ENCODE peak calls at places on chromosomes 4 and X, in five cellular contexts. T is SJSA1, Y is Peyer's patch, B is neuronal stem cell, L is cardiac muscle cell. O is an unnamed sample.

GRCh38 chrX:80808854-80809493 is 703 bp downstream of the BRWD3 start:
- DNase-seq in T (peak), Y (peak), B (peak), L (peak), O (peak)

GRCh38 chrX:45850775-45851433 is 650.2 kb upstream of the DIPK2B start:
- DNase-seq in T (peak), Y (peak), B (no peak), L (peak), O (no peak)

GRCh38 chrX:40003982-40004535 is 93.7 kb downstream of the BCOR start:
- DNase-seq in T (no peak), Y (no peak), B (no peak), L (no peak), O (peak)

GRCh38 chr4:95957054-95957453 is 117.2 kb downstream of the PDHA2 start:
- DNase-seq in T (no peak), Y (no peak), B (no peak), L (peak), O (no peak)

GRCh38 chr4:83139514-83140156 is 25.1 kb upstream of the PLAC8 start:
- DNase-seq in T (no peak), Y (no peak), B (no peak), L (no peak), O (no peak)

GRCh38 chr4:168919706-168920324 is 90.2 kb downstream of the CBR4 start:
- DNase-seq in T (no peak), Y (no peak), B (no peak), L (no peak), O (no peak)

GRCh38 chrX:2401201-2401589 is 99.6 kb downstream of the DHRSX start:
- DNase-seq in T (no peak), Y (no peak), B (peak), L (peak), O (no peak)

GRCh38 chr4:170014359-170015008 is 11.7 kb downstream of the MFAP3L start:
- DNase-seq in T (no peak), Y (no peak), B (no peak), L (no peak), O (no peak)

GRCh38 chrX:19660604-19661003 is 145.3 kb upstream of the MAP3K15 start:
- DNase-seq in T (no peak), Y (no peak), B (no peak), L (peak), O (peak)

GRCh38 chr4:71878388-71878787 is 94.5 kb upstream of the GC start:
- DNase-seq in T (no peak), Y (no peak), B (no peak), L (no peak), O (no peak)

GRCh38 chrX:142686206-142686605 is 339.5 kb upstream of the SPANXN4 start:
- DNase-seq in T (no peak), Y (no peak), B (no peak), L (no peak), O (no peak)

GRCh38 chr4:56995525-56995924 is 16.8 kb downstream of the POLR2B start:
- DNase-seq in T (peak), Y (no peak), B (no peak), L (peak), O (peak)

GRCh38 chrX:78643106-78643505 is 16.0 kb downstream of the RTL3 start:
- DNase-seq in T (no peak), Y (no peak), B (no peak), L (peak), O (no peak)

GRCh38 chr4:175656615-175657014 is 155.4 kb downstream of the GPM6A start:
- DNase-seq in T (no peak), Y (no peak), B (no peak), L (no peak), O (no peak)

GRCh38 chrX:20382518-20383291 is 116.0 kb upstream of the RPS6KA3 start:
- DNase-seq in T (no peak), Y (no peak), B (no peak), L (no peak), O (peak)

GRCh38 chr4:118954246-118954645 is 65.6 kb downstream of the SYNPO2 start:
- DNase-seq in T (peak), Y (no peak), B (no peak), L (peak), O (no peak)

GRCh38 chrX:70029790-70030189 is 19.9 kb downstream of the AWAT2 start:
- DNase-seq in T (no peak), Y (no peak), B (no peak), L (no peak), O (peak)

GRCh38 chr4:164606478-164606877 is 147.5 kb upstream of the SMIM31 start:
- DNase-seq in T (no peak), Y (no peak), B (no peak), L (no peak), O (no peak)

GRCh38 chrX:15576019-15576418 is 24.7 kb downstream of the ACE2 start:
- DNase-seq in T (peak), Y (no peak), B (no peak), L (no peak), O (peak)

GRCh38 chr4:107854326-107855030 is 29.7 kb downstream of the SGMS2 start:
- DNase-seq in T (peak), Y (no peak), B (no peak), L (peak), O (no peak)

GRCh38 chr4:133775881-133776280 is 425.7 kb downstream of the PABPC4L start:
- DNase-seq in T (no peak), Y (no peak), B (no peak), L (peak), O (no peak)

GRCh38 chr4:88215351-88215750 is 56.9 kb upstream of the ABCG2 start:
- DNase-seq in T (no peak), Y (no peak), B (no peak), L (no peak), O (no peak)

GRCh38 chr4:159117968-159118367 is 15.1 kb downstream of the RAPGEF2 start:
- DNase-seq in T (no peak), Y (no peak), B (no peak), L (no peak), O (no peak)

GRCh38 chr4:186201535-186202230 is 10.3 kb downstream of the CYP4V2 start:
- DNase-seq in T (peak), Y (peak), B (peak), L (peak), O (peak)

GRCh38 chr4:74499986-74500781 is 55.2 kb downstream of the AREG start:
- DNase-seq in T (no peak), Y (no peak), B (no peak), L (peak), O (peak)

DNA sequence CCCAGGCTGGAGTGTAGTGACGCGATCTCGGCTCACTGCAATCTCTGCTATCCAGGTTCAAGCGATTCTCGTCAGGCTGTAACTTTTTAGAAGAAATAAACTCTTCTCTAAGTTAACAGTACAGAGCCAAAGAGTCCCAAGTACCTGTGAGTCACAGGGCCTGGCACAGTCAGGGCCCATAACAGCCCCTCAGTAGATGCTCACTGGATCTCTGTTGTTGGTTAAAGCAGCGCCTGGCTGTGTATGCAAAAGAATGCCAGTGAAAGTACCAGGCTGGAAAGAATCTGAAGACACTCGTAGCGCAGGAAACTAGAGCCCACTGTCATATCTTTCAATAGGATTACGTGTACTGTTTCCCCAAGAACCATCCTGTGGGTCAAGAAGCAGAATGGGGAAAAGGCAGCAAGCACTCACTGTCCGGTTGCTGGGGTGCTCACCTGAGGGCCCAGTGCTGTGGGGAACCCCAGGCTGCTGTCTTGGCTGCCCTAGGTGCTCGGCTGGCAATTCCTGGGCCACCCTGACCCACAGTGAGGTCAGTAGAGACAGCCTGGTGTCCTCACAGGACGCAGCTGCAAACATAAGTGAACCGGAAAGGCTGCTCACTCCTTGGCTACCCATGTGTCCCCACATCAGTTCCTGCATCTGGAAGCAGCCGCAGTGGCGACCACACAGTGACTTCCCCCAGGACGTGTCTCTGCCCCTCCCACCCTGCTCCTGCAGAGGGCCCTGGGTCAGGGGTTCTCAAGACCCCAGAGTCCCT is 3.1 kb upstream of the SLBP start:
- DNase-seq in T (no peak), Y (peak), B (no peak), L (no peak), O (no peak)
- H3K27ac ChIP-seq in T (no peak), Y (peak), B (no peak), L (no peak), O (no peak)

GRCh38 chr4:120919358-120919757 is 3.2 kb downstream of the PRDM5 start:
- DNase-seq in T (no peak), Y (no peak), B (no peak), L (no peak), O (no peak)
- H3K27ac ChIP-seq in T (no peak), Y (no peak), B (no peak), L (no peak), O (no peak)

GRCh38 chr4:145196747-145197146 is 16.4 kb upstream of the OTUD4 start:
- DNase-seq in T (no peak), Y (no peak), B (no peak), L (no peak), O (no peak)

GRCh38 chr4:145189981-145190380 is 9.6 kb upstream of the OTUD4 start:
- DNase-seq in T (no peak), Y (no peak), B (no peak), L (peak), O (no peak)

GRCh38 chr4:145199056-145199713 is 18.8 kb upstream of the OTUD4 start:
- DNase-seq in T (no peak), Y (no peak), B (no peak), L (no peak), O (no peak)

DNA sequence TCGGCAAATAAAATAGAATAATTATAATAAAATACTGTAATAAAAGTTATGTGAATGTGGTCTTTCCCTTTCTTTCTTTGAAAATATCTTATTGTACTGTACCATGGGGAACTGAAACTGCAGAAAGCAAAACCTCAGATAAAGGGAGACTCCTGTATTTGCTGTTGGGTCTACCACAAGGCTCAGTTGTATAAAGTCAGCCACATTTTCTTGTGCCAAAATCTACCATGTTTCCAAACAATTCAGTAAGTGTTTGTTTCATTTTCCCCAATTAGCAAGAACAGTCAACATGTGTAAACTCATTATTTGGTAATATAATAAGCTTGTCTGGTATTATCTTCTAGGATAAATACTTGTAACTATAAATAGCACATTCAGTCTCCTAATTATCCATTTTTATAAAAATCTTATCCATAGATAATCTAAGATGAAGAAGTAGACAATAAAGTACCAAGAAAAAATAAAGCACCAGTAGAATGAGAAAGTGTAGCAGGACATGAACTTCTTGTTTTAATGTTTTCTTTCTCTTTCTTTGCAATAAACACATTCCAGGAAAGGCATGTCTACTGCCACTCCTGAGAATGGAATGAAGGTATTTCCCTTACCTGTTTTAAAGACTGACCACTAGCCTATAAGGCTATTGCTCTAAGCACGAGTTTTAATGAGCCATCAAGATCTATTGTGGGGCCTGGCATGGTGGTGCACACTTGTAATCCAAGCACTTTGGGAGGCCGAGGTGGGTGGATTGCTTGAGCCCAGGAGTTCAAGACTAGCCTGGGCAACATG is 15.0 kb upstream of the OTUD4 start:
- DNase-seq in T (no peak), Y (no peak), B (no peak), L (no peak), O (no peak)
- H3K27ac ChIP-seq in T (no peak), Y (no peak), B (no peak), L (no peak), O (no peak)

GRCh38 chrX:119467842-119468185 is 430 bp upstream of the SLC25A5 start:
- DNase-seq in T (no peak), Y (no peak), B (no peak), L (no peak), O (no peak)
- H3K27ac ChIP-seq in T (no peak), Y (peak), B (no peak), L (no peak), O (no peak)

DNA sequence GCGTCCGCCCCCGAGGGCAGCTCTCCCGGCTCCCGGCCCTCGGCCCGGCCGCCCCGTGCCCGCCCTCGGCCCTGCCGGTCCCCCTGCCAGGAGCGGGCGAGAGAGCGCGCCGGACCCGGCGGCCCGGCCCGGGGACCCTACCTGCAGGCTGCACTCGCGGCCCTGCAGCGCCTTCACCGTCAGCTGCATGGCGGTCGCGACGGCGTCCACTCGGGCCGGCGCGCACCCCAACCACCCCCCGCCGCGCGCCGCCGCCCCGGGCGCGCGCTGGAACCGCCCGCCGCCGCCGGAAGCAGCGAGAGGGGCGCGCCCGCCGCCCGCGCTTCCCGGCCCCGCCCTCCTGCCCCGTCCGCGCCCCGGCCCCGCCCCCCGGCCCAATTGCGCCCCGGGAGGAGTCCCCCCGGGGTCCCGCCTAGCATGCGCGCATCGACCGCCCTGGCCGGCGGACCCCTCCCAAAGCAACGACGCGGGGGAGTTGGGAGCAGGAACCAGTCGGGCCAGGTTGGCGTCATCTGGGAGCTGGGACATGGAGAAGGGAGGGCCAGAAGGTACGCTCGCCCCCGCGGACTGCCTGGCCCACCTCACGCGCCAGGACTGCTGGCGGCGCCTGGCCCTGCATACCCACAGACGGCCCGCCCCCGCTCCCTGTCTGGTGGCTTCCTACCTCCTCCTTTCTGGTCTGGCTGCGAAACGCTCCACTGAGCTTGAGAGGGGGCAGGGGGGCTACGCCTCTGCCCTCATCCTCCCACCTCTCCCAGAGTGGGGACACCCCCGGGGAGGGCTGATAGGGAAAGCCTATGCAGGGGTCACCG is at the start of gene UBL4A:
- DNase-seq in T (peak), Y (peak), B (peak), L (peak), O (peak)
- H3K27ac ChIP-seq in T (no peak), Y (peak), B (no peak), L (peak), O (peak)

GRCh38 chrX:42079968-42080367 is 156.6 kb upstream of the CASK start:
- DNase-seq in T (no peak), Y (no peak), B (no peak), L (no peak), O (no peak)
- H3K27ac ChIP-seq in T (no peak), Y (no peak), B (no peak), L (no peak), O (no peak)

O was measured in SJCRH30.